ENCODE peak calls at places on chromosomes 5 and 9, in seven cellular contexts. P, M, B, C, X, K and O are unnamed samples.

GRCh38 chr5:141876628-141877477 is 1.4 kb downstream of the PCDH1 start:
- DNase-seq in M (no peak), X (no peak), K (no peak), C (no peak), P (no peak), B (no peak), O (no peak)

GRCh38 chr9:36461341-36461740 is 61.3 kb upstream of the RNF38 start:
- DNase-seq in K (no peak), B (no peak), M (peak), C (no peak), P (no peak), X (no peak), O (no peak)

GRCh38 chr9:111622626-111623025 is 8.5 kb upstream of the DNAJC25 start:
- DNase-seq in C (no peak), B (peak), P (no peak), K (no peak), X (no peak), M (peak), O (peak)

GRCh38 chr5:13919087-13919486 is 25.4 kb downstream of the DNAH5 start:
- DNase-seq in M (no peak), X (no peak), C (no peak), B (no peak), P (no peak), K (no peak), O (no peak)

GRCh38 chr5:176716320-176716719 is 69.0 kb downstream of the TSPAN17 start:
- DNase-seq in K (no peak), X (no peak), M (peak), B (peak), P (peak), C (no peak), O (peak)

GRCh38 chr9:108677776-108678175 is 178.0 kb downstream of the ACTL7B start:
- DNase-seq in C (no peak), X (no peak), K (no peak), M (no peak), B (no peak), P (no peak), O (no peak)

GRCh38 chr5:138663009-138663408 is 87.8 kb upstream of the HSPA9 start:
- DNase-seq in B (no peak), K (no peak), M (no peak), X (no peak), C (no peak), P (no peak), O (no peak)

GRCh38 chr9:761793-762190 is 79.7 kb upstream of the DMRT1 start:
- DNase-seq in K (no peak), X (no peak), M (no peak), B (no peak), C (no peak), P (no peak), O (no peak)

GRCh38 chr5:149857499-149857898 is 87.1 kb downstream of the PDE6A start:
- DNase-seq in P (no peak), C (peak), X (no peak), M (peak), B (peak), K (no peak), O (peak)

GRCh38 chr9:132811985-132812384 is 66.1 kb downstream of the AK8 start:
- DNase-seq in B (no peak), K (no peak), P (no peak), C (no peak), X (no peak), M (no peak), O (no peak)

GRCh38 chr5:35899805-35900204 is 38.6 kb downstream of the CAPSL start:
- DNase-seq in P (no peak), M (no peak), X (no peak), C (no peak), B (no peak), K (no peak), O (no peak)

GRCh38 chr5:66814146-66814991 is 218.2 kb downstream of the MAST4 start:
- DNase-seq in X (peak), C (peak), P (no peak), M (peak), K (peak), B (peak), O (peak)

GRCh38 chr5:80835128-80835527 is 125.0 kb upstream of the RASGRF2 start:
- DNase-seq in M (no peak), B (no peak), K (no peak), P (no peak), C (no peak), X (no peak), O (no peak)